ENCODE peak calls at places on chromosome 1, in seven cellular contexts. W, Y, U, E, C, Q and L are unnamed samples.

GRCh38 chr1:22053018-22053860 is 730 bp downstream of the CDC42 start:
- DNase-seq in Q (peak; percentile 87), Y (no peak), W (peak; percentile 83), C (peak; percentile 68), U (peak; percentile 70), E (peak; percentile 20), L (no peak)

GRCh38 chr1:10835423-10836421 is 39.3 kb upstream of the CASZ1 start:
- DNase-seq in W (peak; percentile 56), Y (peak; percentile 74), C (peak; percentile 79), E (no peak), U (peak; percentile 66), Q (peak; percentile 42), L (no peak)

GRCh38 chr1:109251277-109252166 is 2.2 kb downstream of the CELSR2 start:
- DNase-seq in W (no peak), C (no peak), U (no peak), Q (no peak), Y (no peak), E (no peak), L (no peak)

GRCh38 chr1:245493029-245493428 is 338.2 kb downstream of the KIF26B start:
- DNase-seq in Q (peak; percentile 24), U (no peak), Y (no peak), W (no peak), E (no peak), C (no peak), L (peak; percentile 37)

GRCh38 chr1:93177991-93178390 is 2.2 kb downstream of the TMED5 start:
- DNase-seq in C (no peak), Q (peak; percentile 55), W (peak; percentile 53), Y (peak; percentile 17), U (peak; percentile 5), E (no peak), L (no peak)

GRCh38 chr1:233445737-233446136 is 118.2 kb downstream of the MAP3K21 start:
- DNase-seq in W (no peak), E (no peak), U (no peak), C (no peak), Q (no peak), Y (no peak), L (no peak)

GRCh38 chr1:214004014-214004413 is 16.2 kb downstream of the PROX1 start:
- DNase-seq in E (no peak), W (no peak), Y (no peak), C (no peak), U (no peak), Q (no peak), L (no peak)

GRCh38 chr1:9723068-9723805 is 71.7 kb downstream of the PIK3CD start:
- DNase-seq in E (no peak), Y (no peak), Q (no peak), C (no peak), U (no peak), W (no peak), L (no peak)

GRCh38 chr1:42240964-42241755 is 76.6 kb upstream of the GUCA2A start:
- DNase-seq in Y (no peak), U (no peak), E (no peak), C (no peak), W (no peak), Q (peak; percentile 35), L (no peak)

GRCh38 chr1:17573518-17574041 is 34.1 kb downstream of the ARHGEF10L start:
- DNase-seq in C (peak; percentile 54), U (no peak), Q (no peak), Y (no peak), E (no peak), W (no peak), L (no peak)

GRCh38 chr1:50681931-50682330 is 258.7 kb upstream of the DMRTA2 start:
- DNase-seq in E (no peak), Y (no peak), W (no peak), C (no peak), U (no peak), Q (peak; percentile 8), L (no peak)

GRCh38 chr1:49351744-49352143 is 575.1 kb upstream of the BEND5 start:
- DNase-seq in Y (peak; percentile 4), U (no peak), W (peak; percentile 26), C (no peak), E (no peak), Q (no peak), L (no peak)

GRCh38 chr1:111334169-111334568 is 43.5 kb downstream of the CHIA start:
- DNase-seq in W (peak; percentile 69), Q (peak; percentile 68), U (no peak), E (peak; percentile 8), C (no peak), Y (peak; percentile 49), L (peak; percentile 20)

GRCh38 chr1:77354996-77355395 is 73.2 kb downstream of the AK5 start:
- DNase-seq in Y (no peak), C (no peak), E (no peak), W (peak; percentile 52), U (no peak), Q (no peak), L (no peak)

GRCh38 chr1:234675561-234675960 is 65.6 kb upstream of the IRF2BP2 start:
- DNase-seq in U (peak; percentile 54), E (no peak), C (no peak), Y (no peak), Q (no peak), W (no peak), L (no peak)

GRCh38 chr1:182210417-182210816 is 148.9 kb upstream of the ZNF648 start:
- DNase-seq in Q (no peak), C (no peak), E (no peak), W (no peak), Y (no peak), U (no peak), L (no peak)

GRCh38 chr1:62523860-62524259 is 73.5 kb upstream of the ANGPTL3 start:
- DNase-seq in E (no peak), C (no peak), Q (no peak), W (no peak), U (no peak), Y (no peak), L (no peak)

GRCh38 chr1:87329051-87329755 is 523 bp downstream of the LMO4 start:
- DNase-seq in Q (peak; percentile 75), C (peak; percentile 64), Y (peak; percentile 30), E (no peak), W (peak; percentile 82), U (peak; percentile 44), L (peak; percentile 21)

GRCh38 chr1:55352080-55352800 is 137.1 kb upstream of the USP24 start:
- DNase-seq in U (no peak), E (no peak), C (no peak), Q (no peak), W (no peak), Y (no peak), L (no peak)

GRCh38 chr1:26471498-26472329 is 526 bp upstream of the HMGN2 start:
- DNase-seq in C (peak; percentile 80), Y (peak; percentile 44), U (peak; percentile 87), W (peak; percentile 83), Q (peak; percentile 81), E (no peak), L (peak; percentile 76)

GRCh38 chr1:35544976-35545375 is 12.2 kb downstream of the KIAA0319L start:
- DNase-seq in U (no peak), E (no peak), C (peak; percentile 65), Y (peak; percentile 40), Q (peak; percentile 78), W (peak; percentile 14), L (peak; percentile 45)

GRCh38 chr1:24535021-24535424 is 20.9 kb upstream of the NCMAP start:
- DNase-seq in W (no peak), C (no peak), U (no peak), Y (no peak), E (no peak), Q (no peak), L (no peak)

GRCh38 chr1:47209725-47210330 is 20.0 kb upstream of the PDZK1IP1 start:
- DNase-seq in U (no peak), E (no peak), C (no peak), W (no peak), Y (no peak), Q (no peak), L (no peak)

GRCh38 chr1:179818743-179819173 is 58.8 kb downstream of the TOR1AIP2 start:
- DNase-seq in Y (no peak), Q (peak; percentile 58), W (no peak), E (no peak), C (no peak), U (no peak), L (no peak)

GRCh38 chr1:39136635-39137034 is 67.9 kb upstream of the MACF1 start:
- DNase-seq in U (no peak), C (no peak), W (no peak), Q (no peak), E (no peak), Y (no peak), L (no peak)